ENCODE peak calls at places on chromosome 20, in eight cellular contexts. W is PC-9, I is heart right ventricle, C is colonic mucosa, G is body of pancreas, A is A673, Q is fibroblast of lung, R is IMR-90. J is an unnamed sample. For H3K27me3, the result is how much of the 10 kb centered on the place peaks cover.

GRCh38 chr20:9699181-9699580 is 139.7 kb downstream of the PAK5 start:
- DNase-seq in W (peak), I (no peak), C (no peak), G (no peak), A (no peak), Q (no peak), R (peak), J (no peak)

GRCh38 chr20:38635721-38636285 is 34.2 kb downstream of the ARHGAP40 start:
- DNase-seq in W (peak), I (no peak), C (no peak), G (no peak), A (peak), Q (peak), R (peak), J (no peak)

GRCh38 chr20:44401052-44401769 is 45.7 kb downstream of the HNF4A start:
- DNase-seq in W (no peak), I (no peak), C (peak), G (peak), A (no peak), Q (no peak), R (no peak), J (no peak)

GRCh38 chr20:52103911-52104545 is 87.6 kb downstream of the ZFP64 start:
- DNase-seq in W (peak), I (no peak), C (no peak), G (no peak), A (peak), Q (peak), R (peak), J (no peak)

GRCh38 chr20:24678351-24679106 is 209.1 kb downstream of the SYNDIG1 start:
- DNase-seq in W (no peak), I (no peak), C (no peak), G (no peak), A (no peak), Q (no peak), R (no peak), J (no peak)

GRCh38 chr20:10172998-10173655 is 45.5 kb upstream of the SNAP25 start:
- DNase-seq in W (no peak), I (no peak), C (no peak), G (no peak), A (no peak), Q (no peak), R (no peak), J (no peak)

GRCh38 chr20:10263385-10264165 is 44.9 kb downstream of the SNAP25 start:
- DNase-seq in W (no peak), I (no peak), C (no peak), G (no peak), A (no peak), Q (peak), R (peak), J (no peak)

GRCh38 chr20:24305366-24305765 is 164.1 kb upstream of the SYNDIG1 start:
- DNase-seq in W (no peak), I (no peak), C (no peak), G (no peak), A (no peak), Q (no peak), R (no peak), J (no peak)

GRCh38 chr20:56003966-56004365 is 1.4 kb downstream of the CBLN4 start:
- DNase-seq in W (no peak), I (no peak), C (no peak), G (peak), A (no peak), Q (no peak), R (no peak), J (no peak)

GRCh38 chr20:57622579-57623381 is 2.6 kb upstream of the ZBP1 start:
- DNase-seq in W (peak), I (peak), C (peak), G (peak), A (peak), Q (peak), R (peak), J (peak)

GRCh38 chr20:2873747-2874041 is 413 bp downstream of the PTPRA start:
- DNase-seq in W (no peak), I (peak), C (peak), G (peak), A (peak), Q (no peak), R (peak), J (peak)

GRCh38 chr20:57801046-57801445 is 91.2 kb upstream of the PMEPA1 start:
- DNase-seq in W (peak), I (no peak), C (no peak), G (no peak), A (peak), Q (no peak), R (no peak), J (no peak)

GRCh38 chr20:50585678-50586077 is 75.5 kb downstream of the PTPN1 start:
- DNase-seq in W (no peak), I (no peak), C (no peak), G (no peak), A (no peak), Q (no peak), R (no peak), J (no peak)

GRCh38 chr20:57087102-57087501 is 179.3 kb downstream of the BMP7 start:
- DNase-seq in W (no peak), I (no peak), C (no peak), G (no peak), A (no peak), Q (no peak), R (no peak), J (no peak)

GRCh38 chr20:35791823-35792222 is 20.0 kb downstream of the PHF20 start:
- DNase-seq in W (peak), I (no peak), C (no peak), G (no peak), A (no peak), Q (peak), R (peak), J (no peak)

GRCh38 chr20:53608456-53609413 is 15.1 kb upstream of the ZNF217 start:
- DNase-seq in W (no peak), I (peak), C (peak), G (no peak), A (peak), Q (no peak), R (no peak), J (no peak)

GRCh38 chr20:36574278-36575065 is 1.1 kb downstream of the TGIF2 start:
- DNase-seq in W (no peak), I (peak), C (peak), G (peak), A (peak), Q (peak), R (peak), J (peak)

GRCh38 chr20:11585752-11586352 is 331.8 kb upstream of the BTBD3 start:
- DNase-seq in W (no peak), I (no peak), C (no peak), G (no peak), A (peak), Q (peak), R (peak), J (no peak)
- TF ChIP-seq CTCF in W (peak), I (no peak), C (no peak), G (peak), A (peak), Q (peak), R (peak), J (peak)

GRCh38 chr20:5602346-5602745 is 147.9 kb upstream of the SHLD1 start:
- DNase-seq in W (no peak), I (no peak), C (no peak), G (no peak), A (no peak), Q (no peak), R (peak), J (no peak)
- H3K27ac ChIP-seq in W (no peak), I (no peak), C (no peak), G (no peak), A (no peak), Q (no peak), R (no peak), J (no peak)

GRCh38 chr20:1557605-1558004 is at the start of gene SIRPD:
- DNase-seq in W (no peak), I (no peak), C (no peak), G (no peak), A (no peak), Q (no peak), R (no peak), J (no peak)

GRCh38 chr20:1561350-1561749 is 3.8 kb upstream of the SIRPD start:
- DNase-seq in W (no peak), I (no peak), C (no peak), G (no peak), A (no peak), Q (no peak), R (no peak), J (no peak)

DNA sequence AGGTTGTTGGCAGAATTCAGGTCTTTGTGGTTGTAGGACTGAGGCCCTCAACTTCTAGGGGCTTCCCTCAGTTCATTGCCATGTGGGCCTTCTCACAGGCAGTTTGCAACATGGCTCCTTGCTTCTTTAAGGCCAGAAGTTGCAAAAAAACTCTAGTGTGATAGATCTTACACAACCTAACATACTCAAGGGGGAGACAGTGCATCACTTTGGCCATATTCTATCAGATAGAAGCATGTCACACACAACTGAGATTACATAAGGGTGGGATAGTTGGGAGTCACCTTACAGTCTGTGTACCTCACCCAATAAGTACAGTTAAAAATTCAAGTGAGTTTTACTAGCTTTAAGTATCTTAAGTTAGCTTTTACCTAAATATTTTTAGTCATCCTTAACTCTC is 1.6 kb downstream of the SIRPD start:
- DNase-seq in W (no peak), I (no peak), C (no peak), G (no peak), A (no peak), Q (no peak), R (no peak), J (no peak)
- H3K27me3 ChIP-seq in W (under half), I (under half), C (under half), G (under half), A (under half), Q (under half), R (under half), J (under half)

GRCh38 chr20:63945921-63946920 is 10.0 kb downstream of the UCKL1 start:
- DNase-seq in W (no peak), I (no peak), C (no peak), G (no peak), A (no peak), Q (no peak), R (no peak), J (no peak)
- TF ChIP-seq CTCF in W (no peak), I (no peak), C (no peak), G (no peak), A (no peak), Q (no peak), R (no peak), J (no peak)

GRCh38 chr20:62885808-62886708 is 24.4 kb upstream of the TCFL5 start:
- DNase-seq in W (no peak), I (no peak), C (no peak), G (no peak), A (no peak), Q (no peak), R (no peak), J (no peak)
- H3K27ac ChIP-seq in W (no peak), I (no peak), C (no peak), G (no peak), A (peak), Q (no peak), R (no peak), J (no peak)

GRCh38 chr20:40688129-40689099 is 622 bp downstream of the MAFB start:
- DNase-seq in W (no peak), I (no peak), C (no peak), G (no peak), A (peak), Q (peak), R (peak), J (no peak)

GRCh38 chr20:40689943-40690835 is 1.2 kb upstream of the MAFB start:
- DNase-seq in W (no peak), I (peak), C (peak), G (peak), A (peak), Q (peak), R (peak), J (peak)

GRCh38 chr20:40687384-40688128 is 1.5 kb downstream of the MAFB start:
- DNase-seq in W (no peak), I (peak), C (no peak), G (peak), A (peak), Q (peak), R (no peak), J (peak)

GRCh38 chr20:40690836-40691565 is 2.0 kb upstream of the MAFB start:
- DNase-seq in W (no peak), I (no peak), C (no peak), G (no peak), A (no peak), Q (no peak), R (no peak), J (no peak)

GRCh38 chr20:40689100-40689942 is at the start of gene MAFB:
- DNase-seq in W (no peak), I (peak), C (peak), G (peak), A (peak), Q (peak), R (peak), J (peak)
- H3K27me3 ChIP-seq in W (half or more), I (half or more), C (half or more), G (under half), A (under half), Q (under half), R (half or more), J (under half)

GRCh38 chr20:23019403-23019802 is 15.7 kb upstream of the SSTR4 start:
- DNase-seq in W (no peak), I (no peak), C (no peak), G (no peak), A (no peak), Q (no peak), R (no peak), J (no peak)

GRCh38 chr20:23022849-23023248 is 12.3 kb upstream of the SSTR4 start:
- DNase-seq in W (no peak), I (no peak), C (no peak), G (no peak), A (no peak), Q (peak), R (no peak), J (no peak)

GRCh38 chr20:23021941-23022340 is 13.2 kb upstream of the SSTR4 start:
- DNase-seq in W (no peak), I (no peak), C (no peak), G (no peak), A (no peak), Q (no peak), R (peak), J (no peak)

GRCh38 chr20:23020230-23020629 is 14.9 kb upstream of the SSTR4 start:
- DNase-seq in W (no peak), I (no peak), C (no peak), G (no peak), A (no peak), Q (no peak), R (no peak), J (no peak)

DNA sequence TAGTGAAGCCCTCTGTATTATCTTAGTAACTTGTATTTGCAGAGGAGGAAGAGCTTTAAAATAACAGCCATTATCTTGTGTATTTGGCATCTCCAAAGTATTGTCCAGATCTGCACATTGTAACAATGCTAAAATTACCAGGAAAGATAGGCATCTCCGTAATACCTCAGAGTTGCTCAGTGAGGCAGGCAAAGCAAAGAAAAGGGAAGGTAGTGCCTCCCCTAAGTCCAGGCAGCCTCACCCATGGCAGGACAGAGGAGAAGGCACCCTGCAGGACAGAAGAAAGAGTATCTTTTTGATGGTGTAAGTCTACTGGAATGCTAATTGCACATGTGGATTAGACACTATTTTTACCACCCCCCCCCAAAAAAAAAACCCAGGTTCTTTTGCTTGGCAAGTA is 13.6 kb upstream of the SSTR4 start:
- DNase-seq in W (no peak), I (no peak), C (no peak), G (no peak), A (no peak), Q (peak), R (no peak), J (no peak)
- TF ChIP-seq CTCF in W (no peak), I (no peak), C (no peak), G (no peak), A (no peak), Q (no peak), R (no peak), J (no peak)

GRCh38 chr20:33568378-33569289 is 78.7 kb downstream of the CBFA2T2 start:
- DNase-seq in W (no peak), I (peak), C (no peak), G (peak), A (peak), Q (peak), R (no peak), J (no peak)

GRCh38 chr20:33566781-33567603 is 77.1 kb downstream of the CBFA2T2 start:
- DNase-seq in W (no peak), I (no peak), C (no peak), G (no peak), A (no peak), Q (no peak), R (no peak), J (no peak)

GRCh38 chr20:33567949-33568348 is 78.1 kb downstream of the CBFA2T2 start:
- DNase-seq in W (no peak), I (no peak), C (no peak), G (no peak), A (no peak), Q (no peak), R (no peak), J (no peak)

GRCh38 chr20:33569290-33570094 is 79.6 kb downstream of the CBFA2T2 start:
- DNase-seq in W (no peak), I (no peak), C (no peak), G (no peak), A (no peak), Q (no peak), R (no peak), J (no peak)

GRCh38 chr20:33570743-33571142 is 80.8 kb downstream of the CBFA2T2 start:
- DNase-seq in W (no peak), I (no peak), C (no peak), G (no peak), A (no peak), Q (no peak), R (no peak), J (no peak)
- H3K27ac ChIP-seq in W (no peak), I (no peak), C (no peak), G (no peak), A (no peak), Q (no peak), R (no peak), J (no peak)

GRCh38 chr20:59933296-59933848 is at the start of gene SYCP2:
- DNase-seq in W (no peak), I (peak), C (peak), G (peak), A (no peak), Q (peak), R (no peak), J (peak)
- H3K27me3 ChIP-seq in W (under half), I (under half), C (under half), G (under half), A (under half), Q (under half), R (under half), J (under half)

DNA sequence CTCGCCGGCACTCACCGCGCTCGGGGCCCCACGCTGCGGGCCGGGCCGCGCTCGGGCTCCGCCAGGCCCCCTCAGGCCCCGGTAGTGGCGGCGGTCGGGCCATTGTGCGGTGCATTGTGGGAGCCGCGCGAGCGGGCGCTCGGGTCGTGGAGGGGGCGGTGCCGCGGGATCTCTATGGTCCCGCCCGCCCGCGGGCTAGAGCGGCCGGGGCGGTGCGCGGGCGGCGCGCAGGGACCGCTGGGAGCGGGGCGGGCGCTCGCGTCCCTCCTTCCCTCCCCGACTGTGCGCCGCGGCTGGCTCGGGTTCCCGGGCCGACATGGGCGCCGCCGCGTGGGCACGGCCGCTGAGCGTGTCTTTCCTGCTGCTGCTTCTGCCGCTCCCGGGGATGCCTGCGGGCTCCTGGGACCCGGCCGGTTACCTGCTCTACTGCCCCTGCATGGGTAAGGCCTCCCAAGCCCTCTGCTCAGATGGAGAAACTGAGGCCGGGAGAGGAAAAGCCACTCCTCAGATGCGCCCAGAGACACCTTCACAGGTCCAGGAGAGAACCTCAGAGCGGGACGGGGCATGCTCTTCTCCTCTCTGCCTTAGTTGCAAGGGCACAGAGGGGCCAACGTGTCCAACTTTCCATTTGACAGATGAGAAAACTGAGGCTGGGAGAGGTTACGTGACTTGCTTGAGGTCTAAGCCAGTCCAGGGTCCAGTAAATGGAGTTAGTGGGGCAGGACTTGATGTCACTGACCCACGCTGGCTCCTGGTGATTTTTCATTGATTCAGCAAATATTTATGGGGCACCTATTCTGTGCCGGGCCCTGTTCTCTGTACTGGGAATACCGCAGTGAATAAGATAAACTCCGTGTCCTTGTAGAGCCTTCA is at the start of the genes PLAGL2 and POFUT1:
- DNase-seq in W (peak), I (peak), C (peak), G (peak), A (peak), Q (peak), R (peak), J (peak)
- TF ChIP-seq CTCF in W (no peak), I (no peak), C (no peak), G (peak), A (peak), Q (peak), R (peak), J (peak)